ENCODE peak calls at places on chromosomes 2 and 18, in five cellular contexts. N is stimulated activated naive B cell treated with anti-CD40 and anti-IgM and Interleukin-4, amounts not matched to agents 10 μg/mL and 1 μg/mL and 100 μg/mL, for 72 hours; V is LHCN-M2; J is NAMALWA; D is NCI-H1417. P is an unnamed sample.

GRCh38 chr2:56248965-56249742 is 65.4 kb downstream of the CCDC85A start:
- DNase-seq in D (no peak), N (no peak), V (no peak), J (no peak), P (no peak)

GRCh38 chr2:190980630-190981214 is 33.2 kb downstream of the STAT1 start:
- DNase-seq in V (no peak), D (no peak), J (no peak), N (no peak), P (no peak)

GRCh38 chr2:186201371-186201770 is 284.7 kb upstream of the ZC3H15 start:
- DNase-seq in V (peak; percentile 41), D (no peak), J (no peak), N (no peak), P (no peak)

GRCh38 chr18:48548404-48548771 is 9.6 kb downstream of the CTIF start:
- DNase-seq in N (no peak), J (no peak), V (no peak), D (no peak), P (peak; percentile 24)

GRCh38 chr2:143254108-143254507 is 124.9 kb downstream of the ARHGAP15 start:
- DNase-seq in D (peak; percentile 23), N (no peak), J (no peak), V (no peak), P (no peak)

GRCh38 chr2:232438051-232438450 is 17.9 kb upstream of the ALPI start:
- DNase-seq in V (no peak), N (no peak), J (no peak), D (no peak), P (no peak)

GRCh38 chr2:3025261-3025660 is 352.4 kb downstream of the EIPR1 start:
- DNase-seq in V (no peak), D (peak; percentile 18), J (peak; percentile 33), N (no peak), P (no peak)

GRCh38 chr2:190105554-190105953 is 43.0 kb upstream of the MSTN start:
- DNase-seq in D (no peak), V (no peak), N (no peak), J (no peak), P (no peak)

GRCh38 chr2:27573452-27573851 is 9.4 kb upstream of the ZNF512 start:
- DNase-seq in D (no peak), N (no peak), V (peak; percentile 97), J (no peak), P (no peak)

GRCh38 chr2:205754924-205755321 is 72.6 kb downstream of the NRP2 start:
- DNase-seq in D (no peak), N (no peak), V (peak; percentile 90), J (no peak), P (peak; percentile 95)

P was measured in SW480.